ENCODE peak calls at places on chromosome 4, in six cellular contexts. One of them, this sample, is unnamed. For H3K27me3 and H3K4me1, the result is how much of the 10 kb centered on the place peaks cover.

GRCh38 chr4:184792950-184793555 is 32.7 kb downstream of the ACSL1 start:
- DNase-seq in ovary: no peak
- DNase-seq in neuronal stem cell: no peak
- DNase-seq in mammary epithelial cell: peak
- DNase-seq in adrenal gland: peak
- DNase-seq in cardiac muscle cell: peak
- DNase-seq in this sample: no peak

GRCh38 chr4:185276036-185276435 is 66.6 kb downstream of the SNX25 start:
- DNase-seq in neuronal stem cell: no peak
- DNase-seq in ovary: no peak
- DNase-seq in adrenal gland: no peak
- DNase-seq in mammary epithelial cell: peak
- DNase-seq in cardiac muscle cell: peak
- DNase-seq in this sample: no peak

GRCh38 chr4:2283199-2283711 is 21.3 kb upstream of the MXD4 start:
- DNase-seq in neuronal stem cell: no peak
- DNase-seq in ovary: no peak
- DNase-seq in mammary epithelial cell: no peak
- DNase-seq in cardiac muscle cell: no peak
- DNase-seq in adrenal gland: no peak
- DNase-seq in this sample: no peak

GRCh38 chr4:169927280-169927679 is 98.9 kb downstream of the MFAP3L start:
- DNase-seq in ovary: no peak
- DNase-seq in neuronal stem cell: no peak
- DNase-seq in cardiac muscle cell: no peak
- DNase-seq in mammary epithelial cell: no peak
- DNase-seq in adrenal gland: no peak
- DNase-seq in this sample: no peak

GRCh38 chr4:118585015-118585414 is 100.2 kb upstream of the METTL14 start:
- DNase-seq in mammary epithelial cell: no peak
- DNase-seq in cardiac muscle cell: no peak
- DNase-seq in ovary: no peak
- DNase-seq in adrenal gland: no peak
- DNase-seq in neuronal stem cell: no peak
- DNase-seq in this sample: no peak

GRCh38 chr4:157282019-157282418 is 61.5 kb downstream of the GRIA2 start:
- DNase-seq in adrenal gland: no peak
- DNase-seq in mammary epithelial cell: no peak
- DNase-seq in cardiac muscle cell: no peak
- DNase-seq in neuronal stem cell: no peak
- DNase-seq in ovary: no peak
- DNase-seq in this sample: no peak

GRCh38 chr4:119080721-119081541 is 54.7 kb upstream of the MYOZ2 start:
- DNase-seq in mammary epithelial cell: no peak
- DNase-seq in neuronal stem cell: no peak
- DNase-seq in ovary: no peak
- DNase-seq in adrenal gland: no peak
- DNase-seq in cardiac muscle cell: no peak
- DNase-seq in this sample: peak

GRCh38 chr4:143336828-143337599 is at the start of gene GAB1:
- DNase-seq in mammary epithelial cell: peak
- DNase-seq in cardiac muscle cell: peak
- DNase-seq in adrenal gland: peak
- DNase-seq in neuronal stem cell: peak
- DNase-seq in ovary: peak
- DNase-seq in this sample: peak

GRCh38 chr4:54553001-54553400 is 104.8 kb upstream of the KIT start:
- DNase-seq in cardiac muscle cell: no peak
- DNase-seq in adrenal gland: no peak
- DNase-seq in ovary: no peak
- DNase-seq in mammary epithelial cell: no peak
- DNase-seq in neuronal stem cell: no peak
- DNase-seq in this sample: no peak

GRCh38 chr4:177266492-177266891 is 43.2 kb upstream of the NEIL3 start:
- DNase-seq in ovary: no peak
- DNase-seq in adrenal gland: no peak
- DNase-seq in mammary epithelial cell: no peak
- DNase-seq in neuronal stem cell: no peak
- DNase-seq in cardiac muscle cell: no peak
- DNase-seq in this sample: no peak

GRCh38 chr4:163264934-163265333 is 67.5 kb downstream of the NPY1R start:
- DNase-seq in cardiac muscle cell: no peak
- DNase-seq in adrenal gland: no peak
- DNase-seq in mammary epithelial cell: no peak
- DNase-seq in ovary: no peak
- DNase-seq in neuronal stem cell: no peak
- DNase-seq in this sample: no peak

GRCh38 chr4:19177616-19178015 is 1074.1 kb upstream of the SLIT2 start:
- DNase-seq in ovary: no peak
- DNase-seq in cardiac muscle cell: peak
- DNase-seq in neuronal stem cell: no peak
- DNase-seq in adrenal gland: no peak
- DNase-seq in mammary epithelial cell: no peak
- DNase-seq in this sample: no peak

GRCh38 chr4:107845721-107846120 is 21.0 kb downstream of the SGMS2 start:
- DNase-seq in mammary epithelial cell: no peak
- DNase-seq in adrenal gland: no peak
- DNase-seq in neuronal stem cell: no peak
- DNase-seq in cardiac muscle cell: no peak
- DNase-seq in ovary: no peak
- DNase-seq in this sample: peak

GRCh38 chr4:112327950-112328349 is 30.8 kb downstream of the ALPK1 start:
- DNase-seq in neuronal stem cell: peak
- DNase-seq in cardiac muscle cell: peak
- DNase-seq in adrenal gland: no peak
- DNase-seq in mammary epithelial cell: peak
- DNase-seq in ovary: no peak
- DNase-seq in this sample: peak

GRCh38 chr4:47704693-47705325 is 133.1 kb downstream of the CORIN start:
- DNase-seq in cardiac muscle cell: peak
- DNase-seq in adrenal gland: peak
- DNase-seq in neuronal stem cell: peak
- DNase-seq in ovary: no peak
- DNase-seq in mammary epithelial cell: no peak
- DNase-seq in this sample: peak

GRCh38 chr4:2977116-2978097 is 14.0 kb downstream of the GRK4 start:
- DNase-seq in adrenal gland: no peak
- DNase-seq in ovary: no peak
- DNase-seq in mammary epithelial cell: no peak
- DNase-seq in neuronal stem cell: no peak
- DNase-seq in cardiac muscle cell: peak
- DNase-seq in this sample: no peak

GRCh38 chr4:152935661-152936445 is at the start of gene FHDC1:
- DNase-seq in neuronal stem cell: peak
- DNase-seq in mammary epithelial cell: peak
- DNase-seq in ovary: peak
- DNase-seq in adrenal gland: no peak
- DNase-seq in cardiac muscle cell: no peak
- DNase-seq in this sample: peak
- H3K27me3 ChIP-seq in neuronal stem cell: under half
- H3K27me3 ChIP-seq in mammary epithelial cell: under half
- H3K27me3 ChIP-seq in ovary: under half
- H3K27me3 ChIP-seq in adrenal gland: under half
- H3K27me3 ChIP-seq in cardiac muscle cell: half or more
- H3K27me3 ChIP-seq in this sample: under half

DNA sequence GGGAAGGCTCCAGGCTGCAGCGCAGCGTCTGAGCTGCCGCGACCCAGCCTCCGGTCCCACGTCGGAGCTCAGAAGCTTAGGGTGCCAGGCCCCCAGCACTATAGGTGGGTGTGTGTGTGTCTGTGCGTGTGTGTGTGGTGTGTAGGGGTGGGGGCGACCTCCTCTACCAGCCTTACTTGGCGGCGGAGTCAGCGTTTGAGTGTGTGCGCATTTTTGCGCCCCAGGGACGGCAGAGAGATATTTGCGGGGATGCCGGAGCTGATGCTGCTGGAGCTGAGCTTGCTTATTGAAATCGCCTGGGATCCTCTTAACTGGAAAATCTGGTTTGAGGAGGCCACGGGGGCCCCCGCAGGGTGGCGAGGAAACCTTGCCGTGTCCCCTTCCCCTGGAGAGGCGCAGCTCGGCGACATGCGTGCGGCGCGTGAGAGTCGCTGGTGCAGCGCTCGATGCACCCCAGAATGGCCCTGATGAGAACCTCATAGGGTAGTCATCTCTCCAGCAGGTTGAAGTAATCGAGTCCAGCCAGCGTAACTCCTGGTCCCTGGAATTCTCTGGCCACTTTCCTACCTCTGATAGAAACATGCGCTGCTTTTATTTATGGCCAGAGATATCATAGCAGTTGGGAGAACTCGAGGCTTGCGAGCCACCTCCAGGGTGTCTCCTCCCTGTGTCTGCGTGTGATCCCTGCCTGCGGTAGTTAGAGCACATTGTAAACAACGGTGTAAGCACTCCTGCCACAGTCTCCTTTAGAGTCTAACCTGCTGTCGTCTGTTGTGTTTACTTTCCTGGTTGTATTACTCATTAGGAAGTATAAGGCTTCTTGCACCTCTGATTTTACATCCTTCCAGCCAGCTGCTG is 2.7 kb downstream of the ADGRL3 start:
- DNase-seq in cardiac muscle cell: peak
- DNase-seq in adrenal gland: no peak
- DNase-seq in mammary epithelial cell: peak
- DNase-seq in ovary: no peak
- DNase-seq in neuronal stem cell: peak
- DNase-seq in this sample: peak
- H3K4me3 ChIP-seq in cardiac muscle cell: peak
- H3K4me3 ChIP-seq in adrenal gland: peak
- H3K4me3 ChIP-seq in mammary epithelial cell: peak
- H3K4me3 ChIP-seq in ovary: peak
- H3K4me3 ChIP-seq in neuronal stem cell: peak
- H3K4me3 ChIP-seq in this sample: peak

DNA sequence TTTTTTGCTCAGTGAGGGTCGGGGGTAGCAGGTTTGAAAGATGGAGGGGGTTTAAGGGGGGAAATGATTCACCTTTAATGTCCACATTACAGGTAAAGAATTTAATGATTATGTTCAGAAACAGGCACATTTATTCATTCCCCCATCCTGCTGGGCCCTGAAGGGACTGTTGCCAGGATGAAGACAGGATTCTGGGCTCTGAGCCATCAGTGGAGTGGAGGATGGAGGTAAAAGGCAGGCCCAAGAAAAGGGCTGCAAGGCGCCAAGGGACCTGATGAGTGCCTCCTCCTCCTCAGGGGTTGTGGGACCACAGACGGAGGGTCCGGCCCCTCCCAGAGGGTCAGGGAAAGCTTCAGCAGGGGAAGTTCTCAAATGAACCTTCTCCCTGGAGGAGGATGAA is 40.4 kb upstream of the PROM1 start:
- DNase-seq in mammary epithelial cell: no peak
- DNase-seq in ovary: no peak
- DNase-seq in cardiac muscle cell: peak
- DNase-seq in neuronal stem cell: no peak
- DNase-seq in adrenal gland: no peak
- DNase-seq in this sample: no peak
- H3K4me1 ChIP-seq in mammary epithelial cell: under half
- H3K4me1 ChIP-seq in ovary: under half
- H3K4me1 ChIP-seq in cardiac muscle cell: under half
- H3K4me1 ChIP-seq in neuronal stem cell: under half
- H3K4me1 ChIP-seq in adrenal gland: under half
- H3K4me1 ChIP-seq in this sample: under half

GRCh38 chr4:20254517-20255250 is 3.0 kb downstream of the SLIT2 start:
- DNase-seq in ovary: peak
- DNase-seq in neuronal stem cell: peak
- DNase-seq in mammary epithelial cell: no peak
- DNase-seq in cardiac muscle cell: peak
- DNase-seq in adrenal gland: peak
- DNase-seq in this sample: peak
- H3K27me3 ChIP-seq in ovary: under half
- H3K27me3 ChIP-seq in neuronal stem cell: under half
- H3K27me3 ChIP-seq in mammary epithelial cell: under half
- H3K27me3 ChIP-seq in cardiac muscle cell: under half
- H3K27me3 ChIP-seq in adrenal gland: under half
- H3K27me3 ChIP-seq in this sample: under half

DNA sequence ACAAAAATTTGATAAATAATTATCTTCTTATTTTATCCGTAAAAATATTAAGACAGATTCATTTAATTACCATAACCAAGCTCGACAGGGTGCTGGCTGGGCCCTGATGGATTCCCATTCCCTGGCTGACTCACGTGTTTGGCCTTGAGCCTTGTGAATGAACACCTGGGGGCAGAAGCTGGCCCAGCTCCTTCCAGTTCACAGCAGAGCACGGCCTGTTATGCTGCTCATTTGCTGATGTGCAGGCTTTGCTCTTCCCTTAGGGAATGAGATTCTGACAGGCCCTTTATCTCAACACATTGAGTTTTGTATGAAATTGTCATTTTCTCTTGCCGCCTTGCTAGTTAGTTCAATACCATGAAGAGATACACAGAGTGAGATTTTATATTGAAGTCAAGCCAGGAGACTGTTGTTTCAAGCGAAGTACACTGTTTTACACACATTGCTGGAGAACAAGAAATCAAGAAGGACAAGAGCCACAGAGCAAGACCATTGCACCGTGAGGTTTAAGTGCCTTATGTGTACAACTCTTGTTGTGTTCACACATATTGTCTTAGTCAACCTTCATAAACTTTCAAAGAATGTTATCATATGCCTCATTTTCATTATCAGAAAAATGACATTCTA is 1583.3 kb downstream of the STIM2 start:
- DNase-seq in adrenal gland: no peak
- DNase-seq in ovary: no peak
- DNase-seq in cardiac muscle cell: no peak
- DNase-seq in neuronal stem cell: no peak
- DNase-seq in mammary epithelial cell: peak
- DNase-seq in this sample: no peak
- H3K4me3 ChIP-seq in adrenal gland: no peak
- H3K4me3 ChIP-seq in ovary: no peak
- H3K4me3 ChIP-seq in cardiac muscle cell: no peak
- H3K4me3 ChIP-seq in neuronal stem cell: no peak
- H3K4me3 ChIP-seq in mammary epithelial cell: no peak
- H3K4me3 ChIP-seq in this sample: no peak

DNA sequence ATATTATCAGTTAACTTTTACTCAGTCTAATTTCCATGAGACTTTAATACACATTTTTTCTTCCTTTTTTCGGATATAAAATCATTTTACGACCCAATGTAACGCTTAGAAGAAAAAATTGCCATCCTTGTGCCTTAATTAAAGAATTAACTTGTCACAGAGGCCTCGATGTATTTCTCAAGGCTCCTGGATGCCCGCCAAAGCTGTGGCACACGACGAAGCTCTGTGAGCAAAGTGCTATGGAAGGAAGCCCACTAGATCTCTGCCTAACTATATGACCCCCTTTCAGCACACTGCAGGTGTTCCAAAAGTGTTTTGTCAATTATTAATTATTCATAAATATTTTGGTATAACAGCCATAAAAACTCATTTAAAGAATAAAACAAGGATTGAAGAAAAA is 54.4 kb downstream of the TAPT1 start:
- DNase-seq in neuronal stem cell: no peak
- DNase-seq in mammary epithelial cell: no peak
- DNase-seq in ovary: no peak
- DNase-seq in adrenal gland: peak
- DNase-seq in cardiac muscle cell: no peak
- DNase-seq in this sample: no peak
- H3K4me1 ChIP-seq in neuronal stem cell: under half
- H3K4me1 ChIP-seq in mammary epithelial cell: under half
- H3K4me1 ChIP-seq in ovary: under half
- H3K4me1 ChIP-seq in adrenal gland: under half
- H3K4me1 ChIP-seq in cardiac muscle cell: under half
- H3K4me1 ChIP-seq in this sample: under half

GRCh38 chr4:173585876-173586572 is 56.0 kb upstream of the HAND2 start:
- DNase-seq in adrenal gland: no peak
- DNase-seq in neuronal stem cell: no peak
- DNase-seq in mammary epithelial cell: no peak
- DNase-seq in ovary: no peak
- DNase-seq in cardiac muscle cell: no peak
- DNase-seq in this sample: no peak

GRCh38 chr4:173590697-173591096 is 60.7 kb upstream of the HAND2 start:
- DNase-seq in cardiac muscle cell: no peak
- DNase-seq in ovary: no peak
- DNase-seq in adrenal gland: no peak
- DNase-seq in mammary epithelial cell: no peak
- DNase-seq in neuronal stem cell: no peak
- DNase-seq in this sample: no peak

GRCh38 chr4:173591760-173592159 is 61.7 kb upstream of the HAND2 start:
- DNase-seq in neuronal stem cell: no peak
- DNase-seq in cardiac muscle cell: no peak
- DNase-seq in mammary epithelial cell: no peak
- DNase-seq in ovary: no peak
- DNase-seq in adrenal gland: no peak
- DNase-seq in this sample: no peak
- H3K27me3 ChIP-seq in neuronal stem cell: under half
- H3K27me3 ChIP-seq in cardiac muscle cell: under half
- H3K27me3 ChIP-seq in mammary epithelial cell: under half
- H3K27me3 ChIP-seq in ovary: under half
- H3K27me3 ChIP-seq in adrenal gland: under half
- H3K27me3 ChIP-seq in this sample: under half